ENCODE peak calls at places on chromosomes 1 and 21, in eight cellular contexts. One of them, this sample, is unnamed.
A peak's percentile ranks its signal among the peaks of the same experiment; 100 is the strongest.

GRCh38 chr1:154703207-154703606 is 95.2 kb upstream of the ADAR start:
- DNase-seq in SK-N-SH: no peak
- DNase-seq in PC-9: no peak
- DNase-seq in uterus: no peak
- DNase-seq in mammary epithelial cell: no peak
- DNase-seq in heart right ventricle: no peak
- DNase-seq in MM.1S: no peak
- DNase-seq in CD8-positive, alpha-beta T cell: no peak
- DNase-seq in this sample: no peak

GRCh38 chr1:102550729-102551384 is 554.1 kb upstream of the OLFM3 start:
- DNase-seq in SK-N-SH: no peak
- DNase-seq in PC-9: no peak
- DNase-seq in uterus: no peak
- DNase-seq in mammary epithelial cell: peak; percentile 22
- DNase-seq in heart right ventricle: no peak
- DNase-seq in MM.1S: peak; percentile 9
- DNase-seq in CD8-positive, alpha-beta T cell: no peak
- DNase-seq in this sample: no peak

GRCh38 chr1:226638608-226639007 is 90.0 kb downstream of the STUM start:
- DNase-seq in SK-N-SH: no peak
- DNase-seq in PC-9: no peak
- DNase-seq in uterus: peak; percentile 44
- DNase-seq in mammary epithelial cell: no peak
- DNase-seq in heart right ventricle: no peak
- DNase-seq in MM.1S: no peak
- DNase-seq in CD8-positive, alpha-beta T cell: no peak
- DNase-seq in this sample: no peak

GRCh38 chr1:201400257-201401230 is 1.4 kb upstream of the LAD1 start:
- DNase-seq in SK-N-SH: no peak
- DNase-seq in PC-9: no peak
- DNase-seq in uterus: no peak
- DNase-seq in mammary epithelial cell: no peak
- DNase-seq in heart right ventricle: no peak
- DNase-seq in MM.1S: no peak
- DNase-seq in CD8-positive, alpha-beta T cell: no peak
- DNase-seq in this sample: no peak

GRCh38 chr1:233993651-233994050 is 89.2 kb downstream of the SLC35F3 start:
- DNase-seq in SK-N-SH: no peak
- DNase-seq in PC-9: peak; percentile 96
- DNase-seq in uterus: no peak
- DNase-seq in mammary epithelial cell: peak; percentile 98
- DNase-seq in heart right ventricle: no peak
- DNase-seq in MM.1S: peak; percentile 80
- DNase-seq in CD8-positive, alpha-beta T cell: no peak
- DNase-seq in this sample: no peak

GRCh38 chr1:161725888-161726630 is 4.7 kb downstream of the FCRLB start:
- DNase-seq in SK-N-SH: peak; percentile 64
- DNase-seq in PC-9: peak; percentile 51
- DNase-seq in uterus: peak; percentile 43
- DNase-seq in mammary epithelial cell: peak; percentile 54
- DNase-seq in heart right ventricle: peak; percentile 41
- DNase-seq in MM.1S: peak; percentile 42
- DNase-seq in CD8-positive, alpha-beta T cell: peak; percentile 20
- DNase-seq in this sample: peak; percentile 45

GRCh38 chr1:25580933-25581332 is 35.7 kb upstream of the MAN1C1 start:
- DNase-seq in SK-N-SH: no peak
- DNase-seq in PC-9: no peak
- DNase-seq in uterus: no peak
- DNase-seq in mammary epithelial cell: no peak
- DNase-seq in heart right ventricle: no peak
- DNase-seq in MM.1S: no peak
- DNase-seq in CD8-positive, alpha-beta T cell: no peak
- DNase-seq in this sample: no peak

GRCh38 chr1:98221926-98222325 is 301.1 kb upstream of the DPYD start:
- DNase-seq in SK-N-SH: peak; percentile 10
- DNase-seq in PC-9: no peak
- DNase-seq in uterus: no peak
- DNase-seq in mammary epithelial cell: peak; percentile 67
- DNase-seq in heart right ventricle: no peak
- DNase-seq in MM.1S: no peak
- DNase-seq in CD8-positive, alpha-beta T cell: no peak
- DNase-seq in this sample: no peak

GRCh38 chr1:229229137-229229720 is 41.7 kb upstream of the RAB4A start:
- DNase-seq in SK-N-SH: no peak
- DNase-seq in PC-9: peak; percentile 99
- DNase-seq in uterus: no peak
- DNase-seq in mammary epithelial cell: peak; percentile 86
- DNase-seq in heart right ventricle: no peak
- DNase-seq in MM.1S: no peak
- DNase-seq in CD8-positive, alpha-beta T cell: no peak
- DNase-seq in this sample: no peak

GRCh38 chr1:92980732-92981647 is 19.7 kb upstream of the DIPK1A start:
- DNase-seq in SK-N-SH: no peak
- DNase-seq in PC-9: peak; percentile 31
- DNase-seq in uterus: no peak
- DNase-seq in mammary epithelial cell: no peak
- DNase-seq in heart right ventricle: no peak
- DNase-seq in MM.1S: no peak
- DNase-seq in CD8-positive, alpha-beta T cell: peak; percentile 20
- DNase-seq in this sample: no peak

GRCh38 chr1:156490401-156491032 is 10.1 kb downstream of the MEF2D start:
- DNase-seq in SK-N-SH: peak; percentile 46
- DNase-seq in PC-9: no peak
- DNase-seq in uterus: peak; percentile 69
- DNase-seq in mammary epithelial cell: no peak
- DNase-seq in heart right ventricle: peak; percentile 63
- DNase-seq in MM.1S: peak; percentile 60
- DNase-seq in CD8-positive, alpha-beta T cell: no peak
- DNase-seq in this sample: no peak

GRCh38 chr1:93434987-93435386 is 12.9 kb upstream of the FNBP1L start:
- DNase-seq in SK-N-SH: no peak
- DNase-seq in PC-9: no peak
- DNase-seq in uterus: no peak
- DNase-seq in mammary epithelial cell: no peak
- DNase-seq in heart right ventricle: no peak
- DNase-seq in MM.1S: no peak
- DNase-seq in CD8-positive, alpha-beta T cell: no peak
- DNase-seq in this sample: no peak

GRCh38 chr1:200037904-200038644 is 10.6 kb downstream of the NR5A2 start:
- DNase-seq in SK-N-SH: peak; percentile 27
- DNase-seq in PC-9: no peak
- DNase-seq in uterus: no peak
- DNase-seq in mammary epithelial cell: no peak
- DNase-seq in heart right ventricle: no peak
- DNase-seq in MM.1S: no peak
- DNase-seq in CD8-positive, alpha-beta T cell: no peak
- DNase-seq in this sample: no peak

GRCh38 chr21:45596704-45597318 is 46.7 kb upstream of the PCBP3 start:
- DNase-seq in SK-N-SH: peak; percentile 87
- DNase-seq in PC-9: no peak
- DNase-seq in uterus: peak; percentile 55
- DNase-seq in mammary epithelial cell: peak; percentile 21
- DNase-seq in heart right ventricle: peak; percentile 73
- DNase-seq in MM.1S: peak; percentile 83
- DNase-seq in CD8-positive, alpha-beta T cell: peak; percentile 84
- DNase-seq in this sample: peak; percentile 85

GRCh38 chr1:60343736-60344135 is 270.2 kb upstream of the C1orf87 start:
- DNase-seq in SK-N-SH: no peak
- DNase-seq in PC-9: no peak
- DNase-seq in uterus: no peak
- DNase-seq in mammary epithelial cell: no peak
- DNase-seq in heart right ventricle: no peak
- DNase-seq in MM.1S: no peak
- DNase-seq in CD8-positive, alpha-beta T cell: no peak
- DNase-seq in this sample: no peak

GRCh38 chr1:208841396-208841795 is 597.2 kb upstream of the PLXNA2 start:
- DNase-seq in SK-N-SH: no peak
- DNase-seq in PC-9: no peak
- DNase-seq in uterus: no peak
- DNase-seq in mammary epithelial cell: no peak
- DNase-seq in heart right ventricle: no peak
- DNase-seq in MM.1S: no peak
- DNase-seq in CD8-positive, alpha-beta T cell: no peak
- DNase-seq in this sample: no peak

GRCh38 chr1:208837242-208837641 is 593.1 kb upstream of the PLXNA2 start:
- DNase-seq in SK-N-SH: no peak
- DNase-seq in PC-9: no peak
- DNase-seq in uterus: no peak
- DNase-seq in mammary epithelial cell: peak; percentile 47
- DNase-seq in heart right ventricle: no peak
- DNase-seq in MM.1S: no peak
- DNase-seq in CD8-positive, alpha-beta T cell: no peak
- DNase-seq in this sample: no peak

GRCh38 chr1:208835082-208835467 is 590.9 kb upstream of the PLXNA2 start:
- DNase-seq in SK-N-SH: no peak
- DNase-seq in PC-9: no peak
- DNase-seq in uterus: no peak
- DNase-seq in mammary epithelial cell: no peak
- DNase-seq in heart right ventricle: no peak
- DNase-seq in MM.1S: no peak
- DNase-seq in CD8-positive, alpha-beta T cell: no peak
- DNase-seq in this sample: no peak

GRCh38 chr1:208834346-208835081 is 590.3 kb upstream of the PLXNA2 start:
- DNase-seq in SK-N-SH: no peak
- DNase-seq in PC-9: no peak
- DNase-seq in uterus: no peak
- DNase-seq in mammary epithelial cell: no peak
- DNase-seq in heart right ventricle: no peak
- DNase-seq in MM.1S: no peak
- DNase-seq in CD8-positive, alpha-beta T cell: no peak
- DNase-seq in this sample: no peak

DNA sequence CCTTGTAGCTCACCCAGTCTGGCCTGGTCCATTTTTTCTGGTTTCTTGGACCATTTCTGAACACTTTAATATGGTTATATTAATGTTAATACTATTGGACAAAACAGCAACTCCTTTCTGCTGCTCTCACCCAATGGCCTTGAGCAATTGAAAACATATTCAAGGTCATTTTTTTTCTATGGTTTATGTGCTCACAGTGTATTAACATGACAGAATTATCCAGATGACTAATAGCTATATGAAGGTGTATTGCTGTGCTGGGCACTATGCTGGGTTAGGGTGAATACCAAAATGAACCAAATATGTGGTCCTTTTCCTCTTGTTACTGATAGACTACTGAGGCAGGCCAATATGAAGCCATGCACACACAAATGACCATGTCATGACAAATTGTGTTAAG is 591.6 kb upstream of the PLXNA2 start:
- DNase-seq in SK-N-SH: no peak
- DNase-seq in PC-9: no peak
- DNase-seq in uterus: no peak
- DNase-seq in mammary epithelial cell: no peak
- DNase-seq in heart right ventricle: no peak
- DNase-seq in MM.1S: no peak
- DNase-seq in CD8-positive, alpha-beta T cell: no peak
- DNase-seq in this sample: no peak
- TF ChIP-seq CTCF in SK-N-SH: no peak
- TF ChIP-seq CTCF in PC-9: no peak
- TF ChIP-seq CTCF in uterus: no peak
- TF ChIP-seq CTCF in mammary epithelial cell: no peak
- TF ChIP-seq CTCF in heart right ventricle: no peak
- TF ChIP-seq CTCF in MM.1S: no peak
- TF ChIP-seq CTCF in CD8-positive, alpha-beta T cell: no peak
- TF ChIP-seq CTCF in this sample: no peak

GRCh38 chr1:27663735-27664119 is 8.3 kb downstream of the IFI6 start:
- DNase-seq in SK-N-SH: no peak
- DNase-seq in PC-9: no peak
- DNase-seq in uterus: no peak
- DNase-seq in mammary epithelial cell: no peak
- DNase-seq in heart right ventricle: no peak
- DNase-seq in MM.1S: no peak
- DNase-seq in CD8-positive, alpha-beta T cell: no peak
- DNase-seq in this sample: no peak
- TF ChIP-seq CTCF in SK-N-SH: no peak
- TF ChIP-seq CTCF in PC-9: no peak
- TF ChIP-seq CTCF in uterus: no peak
- TF ChIP-seq CTCF in mammary epithelial cell: no peak
- TF ChIP-seq CTCF in heart right ventricle: no peak
- TF ChIP-seq CTCF in MM.1S: no peak
- TF ChIP-seq CTCF in CD8-positive, alpha-beta T cell: no peak
- TF ChIP-seq CTCF in this sample: no peak

DNA sequence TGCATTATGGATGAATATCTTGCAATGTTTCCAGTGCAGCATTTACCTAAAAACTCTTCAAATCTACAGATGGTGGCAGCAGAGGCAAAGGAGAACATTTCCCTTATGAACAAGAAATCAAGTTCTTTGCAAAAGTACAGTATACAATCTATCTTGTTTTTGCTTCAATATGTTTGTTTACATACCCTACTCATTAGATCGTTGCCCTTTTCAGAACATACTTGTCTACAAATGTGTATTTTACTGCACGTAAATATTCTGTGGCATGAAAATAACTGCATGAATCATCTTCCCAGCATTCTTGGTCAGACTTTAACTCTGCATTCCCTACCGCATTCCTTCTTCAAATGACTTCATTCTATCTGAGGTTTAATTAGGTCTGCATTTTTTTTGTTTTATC is 212.7 kb downstream of the ZP4 start:
- DNase-seq in SK-N-SH: peak; percentile 21
- DNase-seq in PC-9: no peak
- DNase-seq in uterus: no peak
- DNase-seq in mammary epithelial cell: peak; percentile 31
- DNase-seq in heart right ventricle: no peak
- DNase-seq in MM.1S: peak; percentile 47
- DNase-seq in CD8-positive, alpha-beta T cell: no peak
- DNase-seq in this sample: no peak
- TF ChIP-seq CTCF in SK-N-SH: peak; percentile 35
- TF ChIP-seq CTCF in PC-9: no peak
- TF ChIP-seq CTCF in uterus: no peak
- TF ChIP-seq CTCF in mammary epithelial cell: peak; percentile 45
- TF ChIP-seq CTCF in heart right ventricle: no peak
- TF ChIP-seq CTCF in MM.1S: peak; percentile 57
- TF ChIP-seq CTCF in CD8-positive, alpha-beta T cell: no peak
- TF ChIP-seq CTCF in this sample: no peak

DNA sequence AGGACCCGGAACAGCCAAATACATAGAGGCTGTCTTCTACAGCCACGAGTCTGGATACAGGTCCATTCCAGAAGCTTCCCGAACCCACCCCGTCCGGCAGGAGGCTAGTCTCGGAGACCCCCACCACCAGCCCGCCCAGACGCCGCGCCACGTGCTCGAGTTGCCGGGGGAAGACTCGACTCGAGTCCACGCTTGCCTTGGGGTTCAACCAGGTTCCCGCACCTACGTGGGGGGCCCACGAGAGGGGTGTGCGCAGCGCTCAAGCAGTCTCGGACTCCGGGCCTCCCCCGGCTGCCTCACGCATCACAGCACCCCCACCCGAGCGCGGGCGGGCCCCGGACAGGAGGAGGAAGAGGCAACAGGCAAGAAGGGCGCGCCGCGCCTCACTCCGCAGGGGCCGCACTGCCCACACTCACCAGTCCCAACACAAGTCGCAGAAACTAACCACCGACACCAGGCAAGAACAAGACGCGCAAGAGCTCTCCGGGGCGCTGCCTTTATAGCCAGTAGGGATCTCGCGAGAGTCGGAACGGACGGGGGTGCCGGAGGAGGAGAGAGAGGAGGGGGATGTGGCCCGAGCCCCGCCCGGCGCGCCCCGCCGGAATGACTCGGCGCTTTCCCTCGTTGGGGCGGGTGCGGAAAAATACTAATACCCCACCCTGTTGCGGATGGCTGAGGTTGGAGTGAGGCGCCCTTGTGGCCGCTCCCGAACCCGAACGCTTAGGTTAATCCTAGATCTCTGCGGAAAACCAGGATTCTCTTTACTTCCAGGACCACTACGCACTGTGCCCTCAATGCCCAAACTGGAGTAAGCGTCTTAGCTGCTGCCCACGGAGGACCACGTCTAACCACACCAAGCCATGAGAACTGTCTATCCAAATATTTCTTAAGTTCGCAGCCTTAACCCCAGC is at the start of gene PRDX1:
- DNase-seq in SK-N-SH: peak; percentile 97
- DNase-seq in PC-9: peak; percentile 88
- DNase-seq in uterus: peak; percentile 99
- DNase-seq in mammary epithelial cell: peak; percentile 97
- DNase-seq in heart right ventricle: peak; percentile 98
- DNase-seq in MM.1S: peak; percentile 97
- DNase-seq in CD8-positive, alpha-beta T cell: peak; percentile 93
- DNase-seq in this sample: peak; percentile 96
- TF ChIP-seq CTCF in SK-N-SH: peak; percentile 25
- TF ChIP-seq CTCF in PC-9: no peak
- TF ChIP-seq CTCF in uterus: peak; percentile 17
- TF ChIP-seq CTCF in mammary epithelial cell: peak; percentile 12
- TF ChIP-seq CTCF in heart right ventricle: no peak
- TF ChIP-seq CTCF in MM.1S: no peak
- TF ChIP-seq CTCF in CD8-positive, alpha-beta T cell: no peak
- TF ChIP-seq CTCF in this sample: no peak